ENCODE peak calls at places on chromosomes 4 and X, in ten cellular contexts. One of them, this sample, is unnamed.

GRCh38 chr4:87651941-87652340 is 1.9 kb downstream of the DMP1 start:
- DNase-seq in HS-27A: no peak
- DNase-seq in ACHN: no peak
- DNase-seq in H54: no peak
- DNase-seq in AG04450: no peak
- DNase-seq in AG08395: no peak
- DNase-seq in GM23248: no peak
- DNase-seq in GM12865: no peak
- DNase-seq in amniotic stem cell: no peak
- DNase-seq in head of caudate nucleus: no peak
- DNase-seq in this sample: no peak

GRCh38 chr4:79121875-79122358 is 182.7 kb upstream of the PAQR3 start:
- DNase-seq in H54: no peak
- DNase-seq in HS-27A: no peak
- DNase-seq in ACHN: no peak
- DNase-seq in GM23248: no peak
- DNase-seq in amniotic stem cell: no peak
- DNase-seq in AG04450: no peak
- DNase-seq in GM12865: no peak
- DNase-seq in head of caudate nucleus: no peak
- DNase-seq in AG08395: no peak
- DNase-seq in this sample: no peak

GRCh38 chrX:143581260-143581659 is 54.6 kb downstream of the SLITRK4 start:
- DNase-seq in AG08395: no peak
- DNase-seq in ACHN: no peak
- DNase-seq in AG04450: no peak
- DNase-seq in amniotic stem cell: no peak
- DNase-seq in head of caudate nucleus: no peak
- DNase-seq in H54: no peak
- DNase-seq in GM23248: no peak
- DNase-seq in HS-27A: no peak
- DNase-seq in GM12865: peak; percentile 1
- DNase-seq in this sample: no peak

GRCh38 chrX:46326161-46326560 is 219.1 kb downstream of the ZNF674 start:
- DNase-seq in AG08395: no peak
- DNase-seq in head of caudate nucleus: no peak
- DNase-seq in AG04450: no peak
- DNase-seq in GM12865: no peak
- DNase-seq in amniotic stem cell: peak; percentile 5
- DNase-seq in HS-27A: no peak
- DNase-seq in ACHN: peak; percentile 17
- DNase-seq in GM23248: peak; percentile 46
- DNase-seq in H54: no peak
- DNase-seq in this sample: no peak

GRCh38 chr4:163673848-163674702 is 179.6 kb downstream of the TMA16 start:
- DNase-seq in GM12865: no peak
- DNase-seq in HS-27A: no peak
- DNase-seq in amniotic stem cell: no peak
- DNase-seq in head of caudate nucleus: no peak
- DNase-seq in AG04450: no peak
- DNase-seq in H54: no peak
- DNase-seq in AG08395: no peak
- DNase-seq in ACHN: no peak
- DNase-seq in GM23248: no peak
- DNase-seq in this sample: no peak

GRCh38 chr4:13829457-13829856 is 201.9 kb upstream of the BOD1L1 start:
- DNase-seq in GM23248: no peak
- DNase-seq in HS-27A: peak; percentile 30
- DNase-seq in ACHN: no peak
- DNase-seq in head of caudate nucleus: no peak
- DNase-seq in GM12865: no peak
- DNase-seq in AG08395: no peak
- DNase-seq in AG04450: no peak
- DNase-seq in amniotic stem cell: no peak
- DNase-seq in H54: no peak
- DNase-seq in this sample: no peak

GRCh38 chrX:117743469-117744251 is 372.9 kb downstream of the KLHL13 start:
- DNase-seq in AG08395: no peak
- DNase-seq in ACHN: peak; percentile 0
- DNase-seq in HS-27A: no peak
- DNase-seq in head of caudate nucleus: no peak
- DNase-seq in GM12865: peak; percentile 9
- DNase-seq in amniotic stem cell: no peak
- DNase-seq in H54: no peak
- DNase-seq in AG04450: no peak
- DNase-seq in GM23248: peak; percentile 6
- DNase-seq in this sample: no peak

GRCh38 chr4:95091272-95091671 is 333.5 kb downstream of the BMPR1B start:
- DNase-seq in GM12865: no peak
- DNase-seq in GM23248: peak; percentile 3
- DNase-seq in amniotic stem cell: no peak
- DNase-seq in AG04450: no peak
- DNase-seq in ACHN: no peak
- DNase-seq in head of caudate nucleus: no peak
- DNase-seq in H54: no peak
- DNase-seq in AG08395: no peak
- DNase-seq in HS-27A: no peak
- DNase-seq in this sample: no peak

GRCh38 chrX:20224814-20225487 is 41.8 kb downstream of the RPS6KA3 start:
- DNase-seq in ACHN: no peak
- DNase-seq in HS-27A: no peak
- DNase-seq in AG04450: no peak
- DNase-seq in head of caudate nucleus: no peak
- DNase-seq in AG08395: peak; percentile 14
- DNase-seq in GM23248: peak; percentile 59
- DNase-seq in amniotic stem cell: peak; percentile 22
- DNase-seq in H54: no peak
- DNase-seq in GM12865: peak; percentile 54
- DNase-seq in this sample: no peak

GRCh38 chr4:40937140-40937725 is 187.5 kb downstream of the NSUN7 start:
- DNase-seq in ACHN: no peak
- DNase-seq in GM23248: no peak
- DNase-seq in H54: no peak
- DNase-seq in GM12865: no peak
- DNase-seq in amniotic stem cell: no peak
- DNase-seq in head of caudate nucleus: no peak
- DNase-seq in AG08395: no peak
- DNase-seq in AG04450: no peak
- DNase-seq in HS-27A: no peak
- DNase-seq in this sample: no peak

GRCh38 chr4:134627386-134627785 is 425.8 kb upstream of the PABPC4L start:
- DNase-seq in AG08395: no peak
- DNase-seq in HS-27A: no peak
- DNase-seq in GM12865: no peak
- DNase-seq in H54: no peak
- DNase-seq in ACHN: no peak
- DNase-seq in AG04450: no peak
- DNase-seq in amniotic stem cell: no peak
- DNase-seq in GM23248: no peak
- DNase-seq in head of caudate nucleus: no peak
- DNase-seq in this sample: no peak

GRCh38 chr4:151627491-151627890 is 133.3 kb downstream of the GATB start:
- DNase-seq in H54: no peak
- DNase-seq in GM12865: no peak
- DNase-seq in ACHN: no peak
- DNase-seq in head of caudate nucleus: no peak
- DNase-seq in GM23248: peak; percentile 60
- DNase-seq in AG08395: peak; percentile 40
- DNase-seq in HS-27A: no peak
- DNase-seq in amniotic stem cell: no peak
- DNase-seq in AG04450: no peak
- DNase-seq in this sample: no peak

GRCh38 chr4:65453398-65453797 is 216.9 kb downstream of the EPHA5 start:
- DNase-seq in HS-27A: no peak
- DNase-seq in GM23248: no peak
- DNase-seq in AG04450: no peak
- DNase-seq in head of caudate nucleus: no peak
- DNase-seq in AG08395: no peak
- DNase-seq in GM12865: no peak
- DNase-seq in ACHN: no peak
- DNase-seq in amniotic stem cell: no peak
- DNase-seq in H54: no peak
- DNase-seq in this sample: no peak

GRCh38 chr4:110622841-110623709 is at the start of gene PITX2:
- DNase-seq in H54: no peak
- DNase-seq in GM12865: peak; percentile 92
- DNase-seq in AG08395: peak; percentile 99
- DNase-seq in ACHN: no peak
- DNase-seq in AG04450: peak; percentile 57
- DNase-seq in HS-27A: peak; percentile 88
- DNase-seq in amniotic stem cell: peak; percentile 15
- DNase-seq in head of caudate nucleus: no peak
- DNase-seq in GM23248: peak; percentile 34
- DNase-seq in this sample: no peak